ENCODE peak calls at places on chromosomes 2 and 18, in nine cellular contexts. I is neural progenitor cell; S is OCI-LY7; Z is heart right ventricle; A is PC-3; Y is tibial nerve; H is cardiac muscle cell; N is sigmoid colon; B is CD8-positive, alpha-beta memory T cell. P is an unnamed sample. For H3K36me3, the result is how much of the 10 kb centered on the place peaks cover.

GRCh38 chr2:6945087-6945813 is 28.0 kb downstream of the RNF144A start:
- DNase-seq in Z (no peak), S (no peak), Y (no peak), A (peak), N (no peak), I (no peak), H (no peak), B (no peak), P (peak)

GRCh38 chr18:39599251-39599650 is 2033.7 kb upstream of the CELF4 start:
- DNase-seq in Z (no peak), I (no peak), H (no peak), S (no peak), Y (no peak), N (no peak), B (no peak), A (peak), P (no peak)

GRCh38 chr2:65064728-65065552 is 8.7 kb downstream of the CEP68 start:
- DNase-seq in S (peak), I (peak), H (peak), A (peak), Z (peak), Y (peak), B (no peak), N (peak), P (peak)

GRCh38 chr2:206515580-206515979 is 72.2 kb downstream of the ADAM23 start:
- DNase-seq in Z (no peak), I (no peak), A (no peak), B (no peak), Y (no peak), N (no peak), S (no peak), H (no peak), P (no peak)

GRCh38 chr18:63773616-63774015 is 1.6 kb upstream of the SERPINB7 start:
- DNase-seq in N (no peak), A (no peak), B (no peak), Z (no peak), Y (no peak), I (no peak), H (no peak), S (no peak), P (no peak)

GRCh38 chr18:48166971-48167370 is 236.5 kb upstream of the SMAD2 start:
- DNase-seq in B (no peak), S (no peak), N (no peak), Y (no peak), H (no peak), A (no peak), I (no peak), Z (peak), P (no peak)

GRCh38 chr2:47003641-47004427 is 88.2 kb upstream of the MCFD2 start:
- DNase-seq in Y (no peak), N (no peak), H (no peak), S (no peak), I (no peak), Z (no peak), B (no peak), A (peak), P (no peak)

GRCh38 chr2:68646303-68646702 is 2.9 kb downstream of the PROKR1 start:
- DNase-seq in H (no peak), N (no peak), Z (no peak), A (peak), B (no peak), S (peak), Y (no peak), I (no peak), P (no peak)

GRCh38 chr2:32825291-32825712 is 121.5 kb upstream of the LTBP1 start:
- DNase-seq in Z (peak), N (no peak), Y (no peak), A (peak), H (peak), S (no peak), B (no peak), I (no peak), P (no peak)

GRCh38 chr2:100906131-100906530 is 86.2 kb downstream of the NPAS2 start:
- DNase-seq in Y (no peak), H (no peak), S (no peak), N (no peak), I (no peak), A (no peak), B (no peak), Z (no peak), P (no peak)

GRCh38 chr2:189300917-189301316 is 121.4 kb upstream of the COL5A2 start:
- DNase-seq in N (no peak), H (no peak), I (no peak), S (no peak), Y (no peak), A (no peak), B (no peak), Z (no peak), P (peak)

GRCh38 chr2:19897623-19898245 is 4.0 kb downstream of the TTC32 start:
- DNase-seq in Y (no peak), B (no peak), I (no peak), A (no peak), Z (no peak), H (no peak), S (no peak), N (no peak), P (no peak)

GRCh38 chr2:39301352-39301751 is 57.6 kb upstream of the CDKL4 start:
- DNase-seq in B (no peak), I (no peak), Z (no peak), Y (no peak), H (no peak), S (no peak), N (no peak), A (no peak), P (no peak)

GRCh38 chr2:38734299-38735058 is 16.7 kb downstream of the SRSF7 start:
- DNase-seq in S (no peak), I (no peak), H (no peak), B (no peak), Y (no peak), N (no peak), Z (peak), A (no peak), P (no peak)

GRCh38 chr2:238510911-238511613 is 84.3 kb downstream of the ASB1 start:
- DNase-seq in B (no peak), I (no peak), S (no peak), N (peak), Y (no peak), A (no peak), Z (no peak), H (no peak), P (no peak)

GRCh38 chr2:52269696-52270485 is 1238.0 kb upstream of the NRXN1 start:
- DNase-seq in Z (no peak), A (peak), Y (no peak), S (no peak), N (no peak), H (peak), I (no peak), B (no peak), P (peak)

GRCh38 chr18:23871410-23871809 is 143.1 kb upstream of the TTC39C start:
- DNase-seq in A (peak), Z (peak), B (peak), Y (no peak), H (peak), I (peak), S (peak), N (no peak), P (no peak)

GRCh38 chr18:421236-422155 is 79.0 kb downstream of the COLEC12 start:
- DNase-seq in S (no peak), B (no peak), I (no peak), N (no peak), Y (no peak), H (peak), A (peak), Z (no peak), P (no peak)

GRCh38 chr2:218030409-218031195 is 27.8 kb upstream of the TNS1 start:
- DNase-seq in H (no peak), N (peak), S (no peak), I (no peak), Z (no peak), B (no peak), Y (no peak), A (no peak), P (no peak)

DNA sequence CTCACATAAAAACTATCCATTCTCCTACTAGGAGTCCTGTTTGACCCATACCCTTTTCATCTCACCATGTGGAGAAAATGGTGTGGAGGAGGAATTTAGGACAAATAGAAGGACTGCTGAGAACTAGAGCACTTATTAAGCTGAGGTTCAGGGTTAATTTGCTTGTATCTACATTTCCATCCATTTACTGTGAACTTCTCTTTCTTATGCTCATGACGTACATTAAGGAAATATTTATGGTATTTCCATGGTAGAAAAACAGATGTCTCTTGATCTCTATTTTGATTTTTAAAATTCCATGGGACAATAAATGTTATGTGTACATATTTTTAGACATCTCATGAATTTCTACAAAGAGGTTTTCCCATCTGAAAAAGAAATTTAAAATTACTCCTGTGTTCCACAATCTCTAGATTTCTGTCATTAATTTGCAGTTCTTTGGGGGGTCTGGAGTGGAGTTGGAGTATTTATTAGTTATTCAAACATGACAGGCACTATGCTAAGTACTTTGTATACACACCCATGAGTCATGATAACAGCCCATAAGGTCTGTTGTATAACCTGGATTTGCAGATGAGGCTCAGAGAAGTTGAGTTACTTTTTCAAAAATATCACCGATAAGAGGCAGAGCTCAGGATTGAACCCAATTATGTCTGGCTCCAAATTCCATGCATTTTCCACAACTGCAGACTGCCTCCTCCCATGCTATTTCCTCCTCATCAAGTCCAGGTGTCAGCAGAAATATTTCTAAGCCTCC is 112.6 kb downstream of the COPS8 start:
- DNase-seq in Z (no peak), Y (no peak), A (peak), H (no peak), B (no peak), N (no peak), S (no peak), I (no peak), P (no peak)
- H3K36me3 ChIP-seq in Z (under half), Y (under half), A (under half), H (under half), B (under half), N (under half), S (under half), I (under half), P (under half)

DNA sequence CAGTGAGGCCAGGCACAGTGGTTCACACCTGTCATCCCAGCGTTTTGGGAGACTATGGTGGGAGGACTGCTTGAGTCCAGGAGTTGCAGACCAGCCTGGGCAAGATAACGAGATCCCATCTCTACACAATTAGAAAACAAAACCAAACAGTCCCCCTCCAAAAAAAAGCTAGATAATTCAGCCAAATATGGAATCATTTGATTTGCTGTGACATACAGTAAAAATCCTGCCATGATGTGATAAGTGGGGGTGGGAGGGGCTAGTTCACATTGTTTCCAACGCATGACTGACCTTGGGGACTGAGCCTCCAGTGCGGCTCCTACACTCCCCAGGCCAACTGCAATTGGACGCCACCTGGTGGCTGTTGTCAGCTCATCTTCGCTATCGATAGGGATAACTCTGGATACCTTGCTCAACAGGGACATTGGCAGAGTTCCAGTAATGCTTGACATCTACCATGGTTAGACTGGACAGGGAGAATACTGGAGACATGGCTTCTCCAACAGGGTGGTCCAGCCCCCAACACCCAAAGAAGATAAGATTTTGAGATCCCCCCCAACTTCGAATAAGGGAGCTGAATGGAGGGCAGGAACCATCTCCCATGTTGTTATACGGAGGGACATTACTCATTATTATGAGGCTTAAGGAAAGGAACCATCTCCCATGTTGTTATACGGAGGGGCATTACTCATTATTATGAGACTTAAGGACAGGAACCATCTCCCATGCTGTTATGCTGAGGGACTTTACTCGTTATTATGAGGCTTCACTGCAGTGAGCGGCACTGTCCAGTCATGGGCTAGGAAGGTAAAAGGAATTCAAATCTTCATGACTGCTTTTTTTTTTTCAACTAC is 135.9 kb downstream of the TGIF1 start:
- DNase-seq in B (peak), Z (peak), Y (peak), S (peak), H (peak), I (peak), A (peak), N (peak), P (peak)
- H3K27ac ChIP-seq in B (peak), Z (no peak), Y (no peak), S (peak), H (no peak), I (no peak), A (no peak), N (no peak), P (peak)

GRCh38 chr2:104474725-104475124 is 379.2 kb upstream of the POU3F3 start:
- DNase-seq in N (no peak), H (no peak), I (no peak), S (no peak), Z (no peak), A (no peak), B (no peak), Y (no peak), P (no peak)

GRCh38 chr2:104476075-104476474 is 377.8 kb upstream of the POU3F3 start:
- DNase-seq in B (no peak), Z (no peak), A (no peak), I (no peak), Y (no peak), N (no peak), S (no peak), H (no peak), P (no peak)

GRCh38 chr2:104472076-104472475 is 381.8 kb upstream of the POU3F3 start:
- DNase-seq in A (no peak), I (peak), Y (no peak), B (no peak), S (no peak), Z (no peak), H (no peak), N (no peak), P (no peak)

GRCh38 chr2:104473568-104473967 is 380.3 kb upstream of the POU3F3 start:
- DNase-seq in S (no peak), I (peak), Y (no peak), H (no peak), N (no peak), A (no peak), B (no peak), Z (no peak), P (no peak)

GRCh38 chr2:104476563-104476988 is 377.3 kb upstream of the POU3F3 start:
- DNase-seq in S (no peak), A (no peak), N (no peak), H (no peak), Z (no peak), I (no peak), B (no peak), Y (no peak), P (no peak)
- H3K4me3 ChIP-seq in S (no peak), A (no peak), N (no peak), H (no peak), Z (no peak), I (no peak), B (no peak), Y (no peak), P (no peak)

GRCh38 chr2:181918188-181918587 is 26.7 kb downstream of the ITPRID2 start:
- DNase-seq in B (no peak), H (no peak), A (no peak), Y (no peak), N (no peak), I (no peak), Z (no peak), S (no peak), P (no peak)
- H3K36me3 ChIP-seq in B (under half), H (half or more), A (half or more), Y (under half), N (under half), I (under half), Z (under half), S (under half), P (under half)

GRCh38 chr2:3102081-3102914 is 275.3 kb downstream of the EIPR1 start:
- DNase-seq in Y (no peak), S (no peak), Z (no peak), B (no peak), N (no peak), H (no peak), A (no peak), I (no peak), P (no peak)
- H3K27ac ChIP-seq in Y (no peak), S (no peak), Z (no peak), B (no peak), N (no peak), H (no peak), A (no peak), I (no peak), P (no peak)

DNA sequence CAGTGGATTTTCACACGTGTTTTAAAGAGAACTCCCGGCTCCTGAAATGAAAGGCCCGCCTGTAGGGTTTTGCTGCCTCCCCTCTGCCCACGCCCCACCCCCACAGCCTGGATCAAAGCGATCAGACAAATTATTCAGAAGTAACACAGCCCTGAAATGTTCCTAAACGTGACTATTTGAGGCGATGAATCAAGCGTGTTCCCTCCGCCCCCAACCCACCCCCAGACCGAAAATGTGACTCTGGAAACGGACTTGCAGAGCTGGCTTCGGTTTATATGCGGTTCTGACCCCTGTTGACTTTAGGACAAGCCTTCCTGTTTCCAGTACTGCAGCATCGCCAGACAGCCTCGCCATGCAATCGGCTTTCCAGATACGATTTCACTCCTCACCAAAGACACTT is 28.8 kb upstream of the SMIM21 start:
- DNase-seq in B (no peak), Y (no peak), H (peak), S (no peak), Z (no peak), N (no peak), A (no peak), I (peak), P (no peak)
- H3K4me3 ChIP-seq in B (peak), Y (peak), H (no peak), S (no peak), Z (peak), N (peak), A (no peak), I (peak), P (no peak)

P was measured in MM.1S.